ENCODE peak calls at places on chromosomes 6 and 20, in five cellular contexts. J is psoas muscle, P is PC-3, N is cardiac fibroblast, O is brain microvascular endothelial cell. Z is an unnamed sample.

GRCh38 chr6:134422426-134423231 is 104.7 kb upstream of the SGK1 start:
- DNase-seq in J (no peak), O (peak), P (peak), N (peak), Z (no peak)

GRCh38 chr6:73817238-73817637 is 121.2 kb downstream of the CD109 start:
- DNase-seq in O (no peak), P (no peak), N (no peak), J (no peak), Z (no peak)

GRCh38 chr6:112468359-112468758 is 121.2 kb downstream of the RFPL4B start:
- DNase-seq in P (peak), J (no peak), O (peak), N (peak), Z (no peak)

GRCh38 chr20:50367104-50367674 is 143.0 kb upstream of the PTPN1 start:
- DNase-seq in P (no peak), N (no peak), J (no peak), O (no peak), Z (no peak)

GRCh38 chr6:105982761-105983600 is 103.2 kb upstream of the PRDM1 start:
- DNase-seq in J (no peak), P (no peak), N (no peak), O (no peak), Z (no peak)

GRCh38 chr6:111983197-111983596 is 70.7 kb upstream of the CCN6 start:
- DNase-seq in O (no peak), N (no peak), P (no peak), J (no peak), Z (no peak)

GRCh38 chr6:73739097-73739496 is 43.1 kb downstream of the CD109 start:
- DNase-seq in J (no peak), P (peak), N (peak), O (peak), Z (no peak)

GRCh38 chr20:8464368-8464767 is 332.3 kb downstream of the PLCB1 start:
- DNase-seq in P (peak), O (peak), J (no peak), N (peak), Z (no peak)

GRCh38 chr6:87334683-87335082 is 5.6 kb upstream of the GJB7 start:
- DNase-seq in P (no peak), O (no peak), J (no peak), N (no peak), Z (no peak)

GRCh38 chr20:48286571-48287551 is 501.6 kb upstream of the SULF2 start:
- DNase-seq in P (no peak), J (no peak), N (peak), O (no peak), Z (no peak)

GRCh38 chr6:41122373-41122772 is 31.8 kb downstream of the TREML1 start:
- DNase-seq in N (peak), P (no peak), J (no peak), O (peak), Z (no peak)

GRCh38 chr6:135191508-135192255 is 10.6 kb downstream of the MYB start:
- DNase-seq in O (no peak), P (no peak), N (no peak), J (no peak), Z (no peak)

DNA sequence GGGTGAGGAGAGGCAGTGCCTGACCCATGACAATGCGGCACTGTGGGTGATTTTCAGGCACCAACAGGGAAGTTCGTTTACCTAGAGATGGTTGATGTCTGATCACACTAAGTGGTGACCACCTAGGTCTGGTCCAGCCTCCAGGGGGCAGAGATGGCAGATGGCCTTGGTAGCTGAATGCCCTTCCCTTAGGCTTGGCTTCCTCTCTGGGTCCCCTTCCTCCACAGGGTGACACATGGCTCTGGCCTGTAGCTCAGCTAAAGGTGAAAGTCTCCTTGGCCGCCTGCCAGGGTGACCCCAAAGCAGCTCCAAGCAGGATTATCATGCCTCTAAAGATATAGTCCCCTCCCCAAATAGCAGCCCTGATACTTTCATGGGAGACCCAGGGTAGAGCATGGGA is 6.4 kb downstream of the GDAP1L1 start:
- DNase-seq in N (no peak), O (no peak), J (no peak), P (no peak), Z (no peak)
- TF ChIP-seq CTCF in N (peak), O (peak), J (no peak), P (peak), Z (no peak)

GRCh38 chr6:107655245-107655644 is 165.3 kb downstream of the SOBP start:
- DNase-seq in O (no peak), J (no peak), P (no peak), N (no peak), Z (no peak)
- TF ChIP-seq CTCF in O (peak), J (peak), P (peak), N (peak), Z (peak)

GRCh38 chr6:52362443-52363221 is 681 bp downstream of the PAQR8 start:
- DNase-seq in O (peak), J (peak), N (peak), P (no peak), Z (peak)
- TF ChIP-seq CTCF in O (peak), J (no peak), N (no peak), P (peak), Z (no peak)

GRCh38 chr6:150081702-150082101 is 12.8 kb upstream of the ULBP3 start:
- DNase-seq in J (no peak), O (no peak), N (no peak), P (no peak), Z (no peak)

GRCh38 chr6:150087336-150087735 is 18.4 kb upstream of the ULBP3 start:
- DNase-seq in O (no peak), N (no peak), J (no peak), P (no peak), Z (no peak)

GRCh38 chr6:150086026-150086425 is 17.1 kb upstream of the ULBP3 start:
- DNase-seq in J (no peak), O (no peak), P (no peak), N (no peak), Z (no peak)

GRCh38 chr6:150088481-150089154 is 19.7 kb upstream of the ULBP3 start:
- DNase-seq in J (no peak), O (no peak), P (no peak), N (no peak), Z (no peak)

GRCh38 chr6:150084426-150084825 is 15.5 kb upstream of the ULBP3 start:
- DNase-seq in N (no peak), P (no peak), O (no peak), J (no peak), Z (no peak)
- TF ChIP-seq CTCF in N (no peak), P (no peak), O (no peak), J (no peak), Z (no peak)

GRCh38 chr20:13638162-13638495 is 603 bp downstream of the TASP1 start:
- DNase-seq in O (no peak), P (peak), N (no peak), J (no peak), Z (no peak)

GRCh38 chr20:13644010-13644409 is 5.3 kb upstream of the TASP1 start:
- DNase-seq in N (peak), P (no peak), O (no peak), J (no peak), Z (no peak)

DNA sequence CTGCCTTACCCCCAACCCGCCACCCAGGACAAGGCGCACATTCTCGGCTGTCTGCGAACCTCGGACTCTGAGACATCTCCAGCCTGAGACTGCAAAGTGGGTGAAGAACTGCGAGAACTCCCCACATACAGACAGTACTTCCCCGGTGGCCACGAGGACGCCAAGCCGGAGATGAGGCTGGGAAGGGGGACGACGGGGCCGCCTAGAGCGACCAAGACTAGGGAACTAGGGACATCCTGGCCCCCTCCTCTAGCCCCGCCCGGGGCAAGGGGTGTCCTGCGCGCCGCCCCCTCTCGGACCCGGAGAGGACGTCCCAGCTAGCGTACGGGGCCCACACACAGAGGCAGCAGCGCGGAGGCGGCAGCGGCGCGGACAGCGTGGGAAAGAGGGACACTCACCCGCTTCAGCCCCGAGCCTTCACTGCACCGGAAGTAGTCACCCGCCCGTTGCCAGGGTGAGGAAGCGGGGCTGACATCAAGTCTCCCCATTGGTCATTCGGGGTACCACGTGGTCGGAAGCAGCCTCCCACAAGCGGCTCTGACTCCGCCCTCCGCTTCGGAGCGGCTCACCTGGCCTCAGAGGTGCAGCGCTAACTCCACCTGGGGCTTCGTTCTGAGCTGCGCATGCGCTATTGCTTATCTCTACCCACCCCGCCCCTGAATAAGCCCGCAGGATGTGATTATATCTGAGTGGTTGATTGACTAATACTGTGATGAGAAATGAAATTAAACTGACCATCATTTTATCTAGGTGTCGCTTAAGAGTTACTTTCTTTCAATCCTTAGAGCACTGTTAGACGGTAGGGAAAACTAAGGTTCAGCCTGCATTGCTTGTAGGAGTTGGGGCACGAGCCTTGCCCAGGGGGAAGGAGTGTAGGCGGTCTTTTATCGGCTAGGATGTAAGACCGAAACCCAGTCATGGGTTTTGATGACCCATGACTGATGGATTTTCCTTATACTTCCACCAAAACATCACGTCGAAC is at the start of gene TASP1:
- DNase-seq in P (peak), N (peak), J (peak), O (peak), Z (peak)
- TF ChIP-seq CTCF in P (no peak), N (no peak), J (no peak), O (no peak), Z (no peak)

GRCh38 chr6:12890171-12890790 is 173.7 kb downstream of the PHACTR1 start:
- DNase-seq in P (peak), N (peak), J (no peak), O (no peak), Z (no peak)
- TF ChIP-seq CTCF in P (peak), N (peak), J (no peak), O (peak), Z (peak)

Z was measured in osteocyte.